ENCODE peak calls at places on chromosomes 11 and 22, in ten cellular contexts. One of them, this sample, is unnamed.

GRCh38 chr22:31843526-31843925 is 89.7 kb downstream of the DEPDC5 start:
- DNase-seq in PC-3: no peak
- DNase-seq in kidney: no peak
- DNase-seq in right atrium auricular region: no peak
- DNase-seq in heart right ventricle: no peak
- DNase-seq in PC-9: no peak
- DNase-seq in brain microvascular endothelial cell: no peak
- DNase-seq in endothelial cell: no peak
- DNase-seq in cardiac fibroblast: no peak
- DNase-seq in body of pancreas: no peak
- DNase-seq in this sample: no peak

GRCh38 chr22:22720201-22720723 is 75.8 kb downstream of the GGTLC2 start:
- DNase-seq in PC-3: peak; percentile 34
- DNase-seq in kidney: no peak
- DNase-seq in right atrium auricular region: no peak
- DNase-seq in heart right ventricle: no peak
- DNase-seq in PC-9: no peak
- DNase-seq in brain microvascular endothelial cell: peak; percentile 51
- DNase-seq in endothelial cell: peak; percentile 74
- DNase-seq in cardiac fibroblast: peak; percentile 76
- DNase-seq in body of pancreas: peak; percentile 48
- DNase-seq in this sample: peak; percentile 11

GRCh38 chr11:112200252-112200651 is 24.9 kb downstream of the BCO2 start:
- DNase-seq in PC-3: no peak
- DNase-seq in kidney: no peak
- DNase-seq in right atrium auricular region: no peak
- DNase-seq in heart right ventricle: no peak
- DNase-seq in PC-9: no peak
- DNase-seq in brain microvascular endothelial cell: no peak
- DNase-seq in endothelial cell: no peak
- DNase-seq in cardiac fibroblast: no peak
- DNase-seq in body of pancreas: no peak
- DNase-seq in this sample: no peak

GRCh38 chr11:86672007-86672621 is at the start of gene ME3:
- DNase-seq in PC-3: peak; percentile 53
- DNase-seq in kidney: peak; percentile 87
- DNase-seq in right atrium auricular region: peak; percentile 80
- DNase-seq in heart right ventricle: peak; percentile 73
- DNase-seq in PC-9: peak; percentile 63
- DNase-seq in brain microvascular endothelial cell: no peak
- DNase-seq in endothelial cell: peak; percentile 37
- DNase-seq in cardiac fibroblast: peak; percentile 58
- DNase-seq in body of pancreas: peak; percentile 80
- DNase-seq in this sample: peak; percentile 20

GRCh38 chr11:32087602-32088001 is 3.3 kb upstream of the RCN1 start:
- DNase-seq in PC-3: peak; percentile 4
- DNase-seq in kidney: no peak
- DNase-seq in right atrium auricular region: no peak
- DNase-seq in heart right ventricle: no peak
- DNase-seq in PC-9: no peak
- DNase-seq in brain microvascular endothelial cell: peak; percentile 81
- DNase-seq in endothelial cell: no peak
- DNase-seq in cardiac fibroblast: peak; percentile 91
- DNase-seq in body of pancreas: no peak
- DNase-seq in this sample: peak; percentile 68

GRCh38 chr22:19715286-19715939 is 1.1 kb downstream of the SEPTIN5 start:
- DNase-seq in PC-3: no peak
- DNase-seq in kidney: no peak
- DNase-seq in right atrium auricular region: no peak
- DNase-seq in heart right ventricle: no peak
- DNase-seq in PC-9: no peak
- DNase-seq in brain microvascular endothelial cell: no peak
- DNase-seq in endothelial cell: no peak
- DNase-seq in cardiac fibroblast: no peak
- DNase-seq in body of pancreas: no peak
- DNase-seq in this sample: no peak

GRCh38 chr11:70413151-70413550 is 14.8 kb downstream of the CTTN start:
- DNase-seq in PC-3: no peak
- DNase-seq in kidney: no peak
- DNase-seq in right atrium auricular region: no peak
- DNase-seq in heart right ventricle: no peak
- DNase-seq in PC-9: no peak
- DNase-seq in brain microvascular endothelial cell: no peak
- DNase-seq in endothelial cell: no peak
- DNase-seq in cardiac fibroblast: no peak
- DNase-seq in body of pancreas: no peak
- DNase-seq in this sample: no peak

GRCh38 chr11:75346912-75347647 is 4.4 kb downstream of the ARRB1 start:
- DNase-seq in PC-3: no peak
- DNase-seq in kidney: peak; percentile 91
- DNase-seq in right atrium auricular region: peak; percentile 76
- DNase-seq in heart right ventricle: peak; percentile 55
- DNase-seq in PC-9: no peak
- DNase-seq in brain microvascular endothelial cell: no peak
- DNase-seq in endothelial cell: no peak
- DNase-seq in cardiac fibroblast: peak; percentile 59
- DNase-seq in body of pancreas: peak; percentile 51
- DNase-seq in this sample: peak; percentile 30

GRCh38 chr11:69086152-69086551 is 37.4 kb downstream of the TPCN2 start:
- DNase-seq in PC-3: no peak
- DNase-seq in kidney: no peak
- DNase-seq in right atrium auricular region: no peak
- DNase-seq in heart right ventricle: no peak
- DNase-seq in PC-9: no peak
- DNase-seq in brain microvascular endothelial cell: no peak
- DNase-seq in endothelial cell: no peak
- DNase-seq in cardiac fibroblast: peak; percentile 16
- DNase-seq in body of pancreas: no peak
- DNase-seq in this sample: no peak

GRCh38 chr11:105177658-105178057 is 38.1 kb upstream of the CARD18 start:
- DNase-seq in PC-3: peak; percentile 51
- DNase-seq in kidney: no peak
- DNase-seq in right atrium auricular region: no peak
- DNase-seq in heart right ventricle: no peak
- DNase-seq in PC-9: no peak
- DNase-seq in brain microvascular endothelial cell: peak; percentile 77
- DNase-seq in endothelial cell: no peak
- DNase-seq in cardiac fibroblast: peak; percentile 94
- DNase-seq in body of pancreas: no peak
- DNase-seq in this sample: peak; percentile 87

GRCh38 chr11:95082576-95083001 is 7.1 kb upstream of the ENDOD1 start:
- DNase-seq in PC-3: no peak
- DNase-seq in kidney: no peak
- DNase-seq in right atrium auricular region: no peak
- DNase-seq in heart right ventricle: no peak
- DNase-seq in PC-9: no peak
- DNase-seq in brain microvascular endothelial cell: no peak
- DNase-seq in endothelial cell: no peak
- DNase-seq in cardiac fibroblast: no peak
- DNase-seq in body of pancreas: no peak
- DNase-seq in this sample: no peak

GRCh38 chr11:22830082-22830414 is 447 bp upstream of the SVIP start:
- DNase-seq in PC-3: no peak
- DNase-seq in kidney: no peak
- DNase-seq in right atrium auricular region: no peak
- DNase-seq in heart right ventricle: no peak
- DNase-seq in PC-9: no peak
- DNase-seq in brain microvascular endothelial cell: no peak
- DNase-seq in endothelial cell: no peak
- DNase-seq in cardiac fibroblast: no peak
- DNase-seq in body of pancreas: no peak
- DNase-seq in this sample: no peak

GRCh38 chr11:22832315-22833041 is 2.9 kb upstream of the SVIP start:
- DNase-seq in PC-3: peak; percentile 68
- DNase-seq in kidney: no peak
- DNase-seq in right atrium auricular region: no peak
- DNase-seq in heart right ventricle: no peak
- DNase-seq in PC-9: no peak
- DNase-seq in brain microvascular endothelial cell: peak; percentile 59
- DNase-seq in endothelial cell: no peak
- DNase-seq in cardiac fibroblast: peak; percentile 34
- DNase-seq in body of pancreas: no peak
- DNase-seq in this sample: no peak

GRCh38 chr11:22828373-22828772 is 1.2 kb downstream of the SVIP start:
- DNase-seq in PC-3: no peak
- DNase-seq in kidney: no peak
- DNase-seq in right atrium auricular region: no peak
- DNase-seq in heart right ventricle: no peak
- DNase-seq in PC-9: no peak
- DNase-seq in brain microvascular endothelial cell: no peak
- DNase-seq in endothelial cell: no peak
- DNase-seq in cardiac fibroblast: no peak
- DNase-seq in body of pancreas: no peak
- DNase-seq in this sample: no peak

DNA sequence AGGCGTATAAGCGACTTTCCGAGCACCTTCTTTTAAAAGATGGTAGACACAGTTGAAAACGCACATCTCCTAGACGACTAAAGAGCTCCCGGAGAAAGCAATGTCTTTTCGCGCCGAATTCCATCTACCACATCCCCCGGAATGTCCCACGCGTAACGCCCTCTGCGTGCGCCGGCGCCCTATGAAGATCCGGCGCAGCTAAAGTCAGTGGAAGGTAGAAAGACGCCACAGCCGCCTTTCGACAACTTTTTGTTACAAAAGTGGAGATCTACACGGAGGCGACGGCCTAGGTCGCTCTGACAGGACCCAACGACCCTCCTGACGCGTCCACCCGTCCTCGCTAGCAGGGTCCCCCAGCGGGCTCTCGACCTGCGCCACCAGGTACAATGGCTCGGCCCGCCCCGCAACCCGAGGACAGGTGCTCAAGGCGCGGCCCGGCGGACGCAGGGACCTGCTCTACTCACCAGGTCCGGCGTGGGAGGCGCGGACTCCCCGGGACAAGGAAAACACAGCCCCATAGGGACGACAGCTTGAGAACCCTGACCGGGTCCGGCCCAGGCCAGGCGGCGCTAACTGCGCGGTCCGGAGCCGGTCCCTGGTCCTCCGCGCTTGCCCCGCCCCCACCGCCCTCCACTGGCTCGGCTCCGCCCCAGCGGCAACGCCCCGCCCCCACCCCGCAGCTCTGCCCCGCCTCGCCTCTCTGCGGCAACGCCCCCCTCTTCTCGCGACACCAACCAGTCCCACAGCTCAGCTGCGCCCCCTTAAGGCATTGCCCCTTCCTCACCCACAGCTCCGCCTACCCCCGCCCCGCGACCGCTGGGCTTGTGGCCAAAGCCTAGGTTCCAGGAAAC is at the start of gene SVIP:
- DNase-seq in PC-3: peak; percentile 93
- DNase-seq in kidney: peak; percentile 98
- DNase-seq in right atrium auricular region: peak; percentile 89
- DNase-seq in heart right ventricle: peak; percentile 95
- DNase-seq in PC-9: peak; percentile 79
- DNase-seq in brain microvascular endothelial cell: peak; percentile 83
- DNase-seq in endothelial cell: peak; percentile 99
- DNase-seq in cardiac fibroblast: peak; percentile 92
- DNase-seq in body of pancreas: peak; percentile 97
- DNase-seq in this sample: peak; percentile 68
- TF ChIP-seq CTCF in PC-3: peak; percentile 60
- TF ChIP-seq CTCF in kidney: peak; percentile 69
- TF ChIP-seq CTCF in right atrium auricular region: peak; percentile 74
- TF ChIP-seq CTCF in heart right ventricle: peak; percentile 81
- TF ChIP-seq CTCF in PC-9: peak; percentile 64
- TF ChIP-seq CTCF in brain microvascular endothelial cell: peak; percentile 81
- TF ChIP-seq CTCF in endothelial cell: peak; percentile 69
- TF ChIP-seq CTCF in cardiac fibroblast: peak; percentile 43
- TF ChIP-seq CTCF in body of pancreas: peak; percentile 67
- TF ChIP-seq CTCF in this sample: peak; percentile 76

DNA sequence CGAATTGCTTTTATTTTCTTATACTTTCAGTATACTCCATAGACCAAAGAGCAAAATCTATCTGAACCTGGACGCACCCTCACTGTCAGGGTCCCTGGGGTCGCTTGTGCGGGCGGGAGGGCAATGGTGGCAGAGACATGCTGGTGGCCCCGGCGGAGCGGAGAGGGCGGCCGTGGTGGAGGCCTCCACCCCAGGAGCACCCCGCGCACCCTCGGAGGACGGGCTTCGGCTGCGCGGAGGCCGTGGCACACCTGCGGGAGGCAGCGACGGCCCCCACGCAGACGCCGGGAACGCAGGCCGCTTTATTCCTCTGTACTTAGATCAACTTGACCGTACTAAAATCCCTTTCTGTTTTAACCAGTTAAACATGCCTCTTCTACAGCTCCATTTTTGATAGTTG is 1077.4 kb downstream of the BRD1 start:
- DNase-seq in PC-3: no peak
- DNase-seq in kidney: no peak
- DNase-seq in right atrium auricular region: no peak
- DNase-seq in heart right ventricle: no peak
- DNase-seq in PC-9: no peak
- DNase-seq in brain microvascular endothelial cell: no peak
- DNase-seq in endothelial cell: no peak
- DNase-seq in cardiac fibroblast: no peak
- DNase-seq in body of pancreas: no peak
- DNase-seq in this sample: no peak
- TF ChIP-seq CTCF in PC-3: no peak
- TF ChIP-seq CTCF in kidney: no peak
- TF ChIP-seq CTCF in right atrium auricular region: no peak
- TF ChIP-seq CTCF in heart right ventricle: no peak
- TF ChIP-seq CTCF in PC-9: no peak
- TF ChIP-seq CTCF in brain microvascular endothelial cell: no peak
- TF ChIP-seq CTCF in endothelial cell: no peak
- TF ChIP-seq CTCF in cardiac fibroblast: no peak
- TF ChIP-seq CTCF in body of pancreas: no peak
- TF ChIP-seq CTCF in this sample: no peak

DNA sequence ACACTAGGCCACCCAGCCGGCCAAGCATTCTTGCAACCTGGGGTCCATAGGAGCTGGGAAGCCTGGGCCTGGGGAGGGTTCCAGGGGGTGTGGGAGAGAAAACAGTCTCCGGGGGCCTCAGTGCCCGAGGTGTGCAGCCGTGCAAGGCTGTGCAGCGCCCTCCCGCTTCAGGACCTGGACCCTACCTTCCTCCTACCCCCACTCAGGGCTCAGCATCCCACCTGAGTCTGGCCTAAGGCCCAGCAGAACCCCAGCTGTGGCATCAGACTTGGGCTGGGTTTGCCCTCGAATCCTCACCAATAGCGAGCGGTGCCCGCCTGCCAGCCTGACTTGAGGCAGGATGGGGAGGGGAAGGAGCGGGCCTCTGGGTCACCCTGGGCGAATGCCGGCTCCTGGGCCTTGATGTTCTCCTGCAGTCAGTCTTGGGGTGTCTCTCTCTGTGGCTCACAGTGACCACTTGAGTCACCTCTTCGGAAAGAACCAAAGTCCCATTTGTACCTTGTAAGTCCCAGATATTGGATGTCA is 53.6 kb upstream of the PPARA start:
- DNase-seq in PC-3: no peak
- DNase-seq in kidney: no peak
- DNase-seq in right atrium auricular region: no peak
- DNase-seq in heart right ventricle: no peak
- DNase-seq in PC-9: no peak
- DNase-seq in brain microvascular endothelial cell: no peak
- DNase-seq in endothelial cell: no peak
- DNase-seq in cardiac fibroblast: no peak
- DNase-seq in body of pancreas: no peak
- DNase-seq in this sample: no peak
- TF ChIP-seq CTCF in PC-3: no peak
- TF ChIP-seq CTCF in kidney: no peak
- TF ChIP-seq CTCF in right atrium auricular region: no peak
- TF ChIP-seq CTCF in heart right ventricle: no peak
- TF ChIP-seq CTCF in PC-9: no peak
- TF ChIP-seq CTCF in brain microvascular endothelial cell: no peak
- TF ChIP-seq CTCF in endothelial cell: no peak
- TF ChIP-seq CTCF in cardiac fibroblast: no peak
- TF ChIP-seq CTCF in body of pancreas: no peak
- TF ChIP-seq CTCF in this sample: no peak

GRCh38 chr11:123741159-123741951 is at the start of gene ZNF202:
- DNase-seq in PC-3: peak; percentile 92
- DNase-seq in kidney: peak; percentile 96
- DNase-seq in right atrium auricular region: peak; percentile 89
- DNase-seq in heart right ventricle: peak; percentile 93
- DNase-seq in PC-9: peak; percentile 77
- DNase-seq in brain microvascular endothelial cell: peak; percentile 80
- DNase-seq in endothelial cell: peak; percentile 91
- DNase-seq in cardiac fibroblast: peak; percentile 92
- DNase-seq in body of pancreas: peak; percentile 92
- DNase-seq in this sample: peak; percentile 85
- TF ChIP-seq CTCF in PC-3: no peak
- TF ChIP-seq CTCF in kidney: no peak
- TF ChIP-seq CTCF in right atrium auricular region: no peak
- TF ChIP-seq CTCF in heart right ventricle: peak; percentile 33
- TF ChIP-seq CTCF in PC-9: peak; percentile 29
- TF ChIP-seq CTCF in brain microvascular endothelial cell: peak; percentile 30
- TF ChIP-seq CTCF in endothelial cell: no peak
- TF ChIP-seq CTCF in cardiac fibroblast: peak; percentile 23
- TF ChIP-seq CTCF in body of pancreas: peak; percentile 38
- TF ChIP-seq CTCF in this sample: peak; percentile 62